ENCODE peak calls at places on chromosomes 5 and 9, in five cellular contexts. R is A549, E is K562, T is HepG2, N is H1. S is an unnamed sample.
A peak's percentile ranks its signal among the peaks of the same experiment; 100 is the strongest.

GRCh38 chr5:98775962-98776687 is 2.7 kb downstream of the RGMB start:
- DNase-seq in R (no peak), E (no peak), T (no peak), N (no peak), S (no peak)

GRCh38 chr5:1006656-1007071 is 1.9 kb upstream of the NKD2 start:
- DNase-seq in R (no peak), E (no peak), T (no peak), N (no peak), S (no peak)

GRCh38 chr5:133195250-133195649 is 143.4 kb downstream of the HSPA4 start:
- DNase-seq in R (no peak), E (no peak), T (no peak), N (no peak), S (no peak)

GRCh38 chr5:137431051-137431450 is 68.1 kb downstream of the SPOCK1 start:
- DNase-seq in R (no peak), E (no peak), T (no peak), N (no peak), S (no peak)

GRCh38 chr5:88824892-88825781 is 57.8 kb downstream of the MEF2C start:
- DNase-seq in R (no peak), E (no peak), T (no peak), N (no peak), S (no peak)

GRCh38 chr9:107870927-107871720 is 381.6 kb upstream of the KLF4 start:
- DNase-seq in R (no peak), E (no peak), T (no peak), N (no peak), S (no peak)

GRCh38 chr5:139426222-139426885 is 13.0 kb downstream of the DNAJC18 start:
- DNase-seq in R (no peak), E (peak; percentile 28), T (no peak), N (no peak), S (no peak)

GRCh38 chr5:90888511-90889324 is 330.1 kb downstream of the ADGRV1 start:
- DNase-seq in R (peak; percentile 67), E (no peak), T (peak; percentile 64), N (no peak), S (no peak)

GRCh38 chr5:167793700-167794099 is 497.7 kb upstream of the WWC1 start:
- DNase-seq in R (no peak), E (no peak), T (no peak), N (no peak), S (no peak)

GRCh38 chr9:27564031-27564430 is 9.2 kb downstream of the C9orf72 start:
- DNase-seq in R (no peak), E (no peak), T (no peak), N (no peak), S (no peak)

GRCh38 chr5:122458278-122458872 is 146.3 kb downstream of the SNCAIP start:
- DNase-seq in R (peak; percentile 30), E (peak; percentile 9), T (peak; percentile 6), N (no peak), S (no peak)

GRCh38 chr9:131254107-131254491 is 22.2 kb downstream of the FAM78A start:
- DNase-seq in R (no peak), E (no peak), T (no peak), N (no peak), S (no peak)

GRCh38 chr5:127203818-127204217 is 86.8 kb upstream of the MEGF10 start:
- DNase-seq in R (no peak), E (no peak), T (no peak), N (no peak), S (no peak)

GRCh38 chr9:37574996-37575395 is 1.2 kb downstream of the FBXO10 start:
- DNase-seq in R (no peak), E (no peak), T (no peak), N (no peak), S (no peak)

GRCh38 chr9:100064872-100065581 is 33.8 kb downstream of the ERP44 start:
- DNase-seq in R (peak; percentile 19), E (no peak), T (no peak), N (no peak), S (no peak)

GRCh38 chr9:95764920-95765319 is 110.6 kb upstream of the ERCC6L2 start:
- DNase-seq in R (no peak), E (no peak), T (no peak), N (no peak), S (no peak)

DNA sequence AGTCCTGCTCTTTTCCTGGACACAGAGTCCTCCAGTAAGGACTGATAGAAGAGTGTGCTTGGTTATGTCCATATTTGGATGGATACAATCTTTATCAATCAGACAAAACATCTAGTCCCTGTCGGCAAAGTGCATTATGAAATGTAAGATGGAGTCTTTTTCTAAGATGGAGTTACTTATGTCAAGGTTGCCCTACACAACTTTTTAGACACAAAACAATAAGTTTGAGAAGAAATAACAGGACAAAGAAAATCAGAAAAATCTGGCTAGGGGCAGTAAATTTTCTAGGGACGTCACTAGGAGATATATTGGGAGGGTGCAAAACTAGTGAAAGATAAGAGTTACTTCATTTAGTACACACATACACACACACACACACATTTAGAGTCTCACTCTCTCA is 23.3 kb upstream of the SUB1 start:
- DNase-seq in R (no peak), E (no peak), T (no peak), N (no peak), S (no peak)
- TF ChIP-seq HDAC2 in R (no peak), E (no peak), T (no peak), N (no peak), S (no peak)

GRCh38 chr9:35882265-35882848 is 12.2 kb upstream of the OR13J1 start:
- DNase-seq in R (peak; percentile 76), E (peak; percentile 75), T (peak; percentile 62), N (peak; percentile 46), S (peak; percentile 20)
- TF ChIP-seq HDAC2 in R (no peak), E (no peak), T (no peak), N (no peak), S (no peak)

DNA sequence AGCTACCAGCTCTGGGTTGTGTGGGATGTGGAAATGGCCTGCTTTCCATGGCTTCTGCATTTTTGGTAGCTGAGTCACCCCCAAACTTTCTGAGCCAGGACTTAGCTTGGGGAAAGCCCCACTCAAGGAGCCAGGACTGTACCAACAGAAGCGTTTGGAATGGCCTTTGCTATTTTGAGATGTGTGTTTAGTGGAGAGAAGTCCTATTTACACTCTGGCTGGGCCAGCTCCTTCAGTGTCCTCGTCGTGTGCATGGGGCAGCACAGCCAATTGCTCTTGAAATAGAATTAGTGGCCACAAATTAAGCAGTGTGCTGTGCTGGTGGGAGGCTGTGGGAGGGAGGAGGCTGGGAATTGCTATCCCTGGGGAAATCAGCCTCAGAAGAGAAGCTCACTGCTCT is 51.6 kb downstream of the ENTREP1 start:
- DNase-seq in R (peak; percentile 4), E (no peak), T (no peak), N (no peak), S (no peak)
- TF ChIP-seq HDAC2 in R (no peak), E (no peak), T (no peak), N (no peak), S (no peak)

GRCh38 chr5:52605317-52605991 is 182.3 kb upstream of the ITGA1 start:
- DNase-seq in R (no peak), E (no peak), T (no peak), N (no peak), S (no peak)

GRCh38 chr5:52605992-52606321 is 181.8 kb upstream of the ITGA1 start:
- DNase-seq in R (no peak), E (no peak), T (no peak), N (no peak), S (no peak)

GRCh38 chr5:52603742-52604141 is 184.0 kb upstream of the ITGA1 start:
- DNase-seq in R (no peak), E (no peak), T (no peak), N (no peak), S (no peak)

GRCh38 chr5:52607425-52607824 is 180.3 kb upstream of the ITGA1 start:
- DNase-seq in R (no peak), E (no peak), T (no peak), N (no peak), S (no peak)

GRCh38 chr5:52604151-52604550 is 183.6 kb upstream of the ITGA1 start:
- DNase-seq in R (no peak), E (no peak), T (no peak), N (no peak), S (no peak)
- TF ChIP-seq HDAC2 in R (no peak), E (no peak), T (no peak), N (no peak), S (no peak)

GRCh38 chr5:108857905-108858304 is 110.2 kb downstream of the FER start:
- DNase-seq in R (no peak), E (no peak), T (no peak), N (no peak), S (no peak)

GRCh38 chr5:108858959-108859358 is 111.3 kb downstream of the FER start:
- DNase-seq in R (no peak), E (peak; percentile 11), T (no peak), N (no peak), S (peak; percentile 58)
- TF ChIP-seq HDAC2 in R (no peak), E (no peak), T (no peak), N (no peak), S (no peak)

DNA sequence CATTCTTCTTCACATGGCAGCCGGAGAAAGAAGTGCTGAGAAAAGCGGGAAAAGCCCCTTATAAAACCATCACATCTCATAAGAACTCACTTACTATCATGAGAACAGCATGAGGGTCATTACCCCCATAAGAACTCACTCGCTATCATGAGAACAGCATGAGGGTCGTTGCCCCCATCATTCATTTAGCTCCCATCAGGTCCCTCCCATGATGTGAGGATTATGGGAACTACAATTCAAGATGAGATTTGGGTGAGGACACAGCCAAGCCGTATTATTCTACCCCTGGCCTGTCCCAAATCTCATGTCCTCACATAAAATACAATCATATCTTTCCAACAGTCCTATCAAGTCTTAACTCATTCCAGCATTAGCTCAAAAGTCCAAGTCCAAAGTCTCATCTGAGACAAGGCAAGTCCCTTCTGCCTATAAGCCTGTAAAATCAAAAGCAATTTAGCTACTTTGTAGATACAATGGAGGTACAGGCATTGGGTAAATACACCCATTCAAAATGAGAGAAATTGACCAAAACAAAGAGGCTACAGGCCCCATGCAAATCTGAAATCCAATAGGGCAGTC is 79.1 kb downstream of the MROH2B start:
- DNase-seq in R (no peak), E (no peak), T (no peak), N (no peak), S (no peak)
- TF ChIP-seq HDAC2 in R (no peak), E (no peak), T (no peak), N (no peak), S (no peak)

GRCh38 chr9:38680827-38681226 is 39.1 kb downstream of the FAM240B start:
- DNase-seq in R (no peak), E (no peak), T (no peak), N (no peak), S (no peak)

GRCh38 chr9:38681747-38682227 is 38.1 kb downstream of the FAM240B start:
- DNase-seq in R (no peak), E (no peak), T (no peak), N (no peak), S (no peak)

GRCh38 chr9:38673399-38673798 is 46.5 kb downstream of the FAM240B start:
- DNase-seq in R (no peak), E (no peak), T (no peak), N (no peak), S (no peak)

GRCh38 chr9:38682713-38683112 is 37.2 kb downstream of the FAM240B start:
- DNase-seq in R (peak; percentile 88), E (peak; percentile 14), T (peak; percentile 54), N (no peak), S (no peak)

GRCh38 chr9:38677660-38678303 is 42.2 kb downstream of the FAM240B start:
- DNase-seq in R (no peak), E (no peak), T (no peak), N (no peak), S (no peak)
- TF ChIP-seq HDAC2 in R (no peak), E (no peak), T (no peak), N (no peak), S (no peak)

S was measured in GM12878.